ENCODE peak calls at places on chromosomes 13 and 19, in five cellular contexts. L is heart left ventricle; D is esophagus mucosa; I is stimulated activated memory B cell treated with anti-CD40 and anti-IgM and Interleukin-4, amounts not matched to agents 10 μg/mL and 1 μg/mL and 100 μg/mL, for 72 hours; B is left lung. O is an unnamed sample.

GRCh38 chr13:109964164-109964563 is 177.8 kb upstream of the IRS2 start:
- ATAC-seq in L (no peak), D (no peak), I (no peak), B (no peak), O (no peak)

GRCh38 chr13:25806304-25806974 is 245.4 kb downstream of the SHISA2 start:
- ATAC-seq in L (no peak), D (no peak), I (peak), B (no peak), O (no peak)

GRCh38 chr13:23797276-23797903 is 91.8 kb downstream of the MIPEP start:
- ATAC-seq in L (no peak), D (no peak), I (no peak), B (no peak), O (no peak)

GRCh38 chr19:48859711-48860572 is 8.5 kb downstream of the PLEKHA4 start:
- ATAC-seq in L (no peak), D (peak), I (peak), B (peak), O (no peak)

GRCh38 chr19:4049432-4049831 is 17.3 kb downstream of the ZBTB7A start:
- ATAC-seq in L (peak), D (no peak), I (no peak), B (no peak), O (no peak)

GRCh38 chr13:40191186-40191980 is 475.1 kb downstream of the FOXO1 start:
- ATAC-seq in L (no peak), D (no peak), I (no peak), B (no peak), O (peak)

GRCh38 chr19:38912600-38913514 is 871 bp upstream of the CCER2 start:
- ATAC-seq in L (no peak), D (no peak), I (peak), B (peak), O (no peak)

GRCh38 chr19:7916137-7916907 is 1.7 kb downstream of the TGFBR3L start:
- ATAC-seq in L (no peak), D (no peak), I (no peak), B (no peak), O (peak)

GRCh38 chr13:66751691-66752090 is 478.4 kb downstream of the PCDH9 start:
- ATAC-seq in L (no peak), D (no peak), I (no peak), B (no peak), O (no peak)

GRCh38 chr19:37951816-37952210 is 44.8 kb downstream of the SIPA1L3 start:
- ATAC-seq in L (no peak), D (no peak), I (no peak), B (no peak), O (no peak)

GRCh38 chr19:30214651-30215051 is 157.5 kb upstream of the ZNF536 start:
- ATAC-seq in L (no peak), D (peak), I (peak), B (no peak), O (no peak)

GRCh38 chr19:15429825-15430467 is 11.2 kb upstream of the AKAP8L start:
- ATAC-seq in L (no peak), D (no peak), I (no peak), B (no peak), O (no peak)

GRCh38 chr19:49954092-49954825 is 6.7 kb downstream of the SIGLEC11 start:
- ATAC-seq in L (no peak), D (peak), I (no peak), B (peak), O (no peak)

GRCh38 chr19:36604656-36605100 is 435 bp upstream of the ZNF382 start:
- ATAC-seq in L (peak), D (peak), I (peak), B (peak), O (peak)

GRCh38 chr19:11387154-11388034 is 3.3 kb upstream of the EPOR start:
- ATAC-seq in L (no peak), D (no peak), I (peak), B (no peak), O (no peak)

GRCh38 chr19:3784607-3785463 is 1.3 kb downstream of the MATK start:
- ATAC-seq in L (no peak), D (no peak), I (no peak), B (peak), O (no peak)

GRCh38 chr13:75838366-75839017 is 202.4 kb downstream of the LMO7 start:
- ATAC-seq in L (no peak), D (no peak), I (no peak), B (peak), O (no peak)

GRCh38 chr19:58317481-58318072 is 9.2 kb upstream of the ZSCAN22 start:
- ATAC-seq in L (no peak), D (no peak), I (no peak), B (peak), O (peak)

GRCh38 chr13:40130871-40131636 is 475.6 kb downstream of the COG6 start:
- ATAC-seq in L (no peak), D (peak), I (no peak), B (no peak), O (no peak)

GRCh38 chr19:1008268-1009042 is 8.2 kb downstream of the GRIN3B start:
- ATAC-seq in L (no peak), D (no peak), I (no peak), B (no peak), O (no peak)

GRCh38 chr13:113546571-113547247 is 37.8 kb upstream of the TFDP1 start:
- ATAC-seq in L (peak), D (peak), I (no peak), B (peak), O (no peak)

GRCh38 chr13:112065867-112066623 is 904 bp upstream of the SOX1 start:
- ATAC-seq in L (no peak), D (no peak), I (no peak), B (no peak), O (no peak)

GRCh38 chr19:35908977-35909683 is 1.0 kb upstream of the TYROBP start:
- ATAC-seq in L (peak), D (peak), I (peak), B (peak), O (no peak)

GRCh38 chr19:57477191-57478008 is at the start of gene ZNF772:
- ATAC-seq in L (peak), D (peak), I (peak), B (peak), O (peak)

GRCh38 chr13:29771247-29771646 is 79.2 kb downstream of the UBL3 start:
- ATAC-seq in L (no peak), D (no peak), I (no peak), B (peak), O (peak)

GRCh38 chr19:3098515-3099346 is 4.6 kb downstream of the GNA11 start:
- ATAC-seq in L (peak), D (peak), I (no peak), B (peak), O (no peak)

GRCh38 chr13:44459674-44460073 is 86.0 kb downstream of the SERP2 start:
- ATAC-seq in L (no peak), D (no peak), I (no peak), B (no peak), O (no peak)

GRCh38 chr13:113117956-113118327 is 4.7 kb upstream of the F10 start:
- ATAC-seq in L (no peak), D (no peak), I (no peak), B (no peak), O (no peak)

GRCh38 chr13:27054760-27055159 is 116.9 kb downstream of the USP12 start:
- ATAC-seq in L (no peak), D (peak), I (no peak), B (no peak), O (peak)